ENCODE peak calls at places on chromosome 1, in six cellular contexts. One of them, this sample, is unnamed.

GRCh38 chr1:112618114-112618720 is 724 bp downstream of the ST7L start:
- DNase-seq in ovary: no peak
- DNase-seq in WTC11: no peak
- DNase-seq in suprapubic skin: no peak
- DNase-seq in epithelial cell of proximal tubule: no peak
- DNase-seq in ascending aorta: no peak
- DNase-seq in this sample: no peak

GRCh38 chr1:196910208-196910607 is 22.4 kb downstream of the CFHR4 start:
- DNase-seq in epithelial cell of proximal tubule: no peak
- DNase-seq in suprapubic skin: no peak
- DNase-seq in ovary: no peak
- DNase-seq in WTC11: no peak
- DNase-seq in ascending aorta: no peak
- DNase-seq in this sample: no peak

GRCh38 chr1:191176131-191176530 is 698.5 kb upstream of the BRINP3 start:
- DNase-seq in WTC11: no peak
- DNase-seq in ovary: no peak
- DNase-seq in suprapubic skin: no peak
- DNase-seq in epithelial cell of proximal tubule: no peak
- DNase-seq in ascending aorta: no peak
- DNase-seq in this sample: no peak

GRCh38 chr1:213281610-213282316 is 230.7 kb downstream of the RPS6KC1 start:
- DNase-seq in ascending aorta: no peak
- DNase-seq in suprapubic skin: no peak
- DNase-seq in ovary: no peak
- DNase-seq in epithelial cell of proximal tubule: no peak
- DNase-seq in WTC11: peak
- DNase-seq in this sample: no peak

GRCh38 chr1:240027059-240027462 is 64.6 kb upstream of the FMN2 start:
- DNase-seq in epithelial cell of proximal tubule: no peak
- DNase-seq in WTC11: peak
- DNase-seq in ascending aorta: no peak
- DNase-seq in suprapubic skin: no peak
- DNase-seq in ovary: peak
- DNase-seq in this sample: no peak

GRCh38 chr1:111503585-111504060 is at the start of the genes ADORA3 and TMIGD3:
- DNase-seq in ascending aorta: no peak
- DNase-seq in suprapubic skin: no peak
- DNase-seq in epithelial cell of proximal tubule: no peak
- DNase-seq in ovary: no peak
- DNase-seq in WTC11: no peak
- DNase-seq in this sample: no peak

GRCh38 chr1:226882631-226883409 is 12.4 kb downstream of the PSEN2 start:
- DNase-seq in suprapubic skin: no peak
- DNase-seq in ascending aorta: no peak
- DNase-seq in ovary: no peak
- DNase-seq in epithelial cell of proximal tubule: peak
- DNase-seq in WTC11: no peak
- DNase-seq in this sample: peak

GRCh38 chr1:47809301-47810084 is 187.7 kb downstream of the TRABD2B start:
- DNase-seq in ovary: no peak
- DNase-seq in epithelial cell of proximal tubule: no peak
- DNase-seq in suprapubic skin: no peak
- DNase-seq in ascending aorta: no peak
- DNase-seq in WTC11: no peak
- DNase-seq in this sample: no peak

GRCh38 chr1:167708940-167709389 is 12.8 kb upstream of the MPZL1 start:
- DNase-seq in ovary: no peak
- DNase-seq in suprapubic skin: no peak
- DNase-seq in epithelial cell of proximal tubule: no peak
- DNase-seq in ascending aorta: no peak
- DNase-seq in WTC11: no peak
- DNase-seq in this sample: no peak

GRCh38 chr1:186848509-186849130 is 19.9 kb downstream of the PLA2G4A start:
- DNase-seq in epithelial cell of proximal tubule: no peak
- DNase-seq in suprapubic skin: no peak
- DNase-seq in ascending aorta: no peak
- DNase-seq in WTC11: no peak
- DNase-seq in ovary: no peak
- DNase-seq in this sample: no peak

GRCh38 chr1:223642155-223642689 is 23.3 kb downstream of the CAPN8 start:
- DNase-seq in ascending aorta: no peak
- DNase-seq in WTC11: no peak
- DNase-seq in suprapubic skin: no peak
- DNase-seq in ovary: no peak
- DNase-seq in epithelial cell of proximal tubule: no peak
- DNase-seq in this sample: no peak

GRCh38 chr1:80892452-80892995 is 908.2 kb upstream of the ADGRL2 start:
- DNase-seq in ovary: no peak
- DNase-seq in ascending aorta: no peak
- DNase-seq in suprapubic skin: no peak
- DNase-seq in WTC11: no peak
- DNase-seq in epithelial cell of proximal tubule: no peak
- DNase-seq in this sample: no peak

GRCh38 chr1:24932284-24932683 is 2.2 kb upstream of the RUNX3 start:
- DNase-seq in epithelial cell of proximal tubule: no peak
- DNase-seq in ascending aorta: no peak
- DNase-seq in WTC11: peak
- DNase-seq in ovary: no peak
- DNase-seq in suprapubic skin: no peak
- DNase-seq in this sample: no peak

GRCh38 chr1:173328961-173329360 is 121.8 kb upstream of the TNFSF4 start:
- DNase-seq in suprapubic skin: no peak
- DNase-seq in epithelial cell of proximal tubule: no peak
- DNase-seq in ovary: no peak
- DNase-seq in WTC11: no peak
- DNase-seq in ascending aorta: no peak
- DNase-seq in this sample: no peak

DNA sequence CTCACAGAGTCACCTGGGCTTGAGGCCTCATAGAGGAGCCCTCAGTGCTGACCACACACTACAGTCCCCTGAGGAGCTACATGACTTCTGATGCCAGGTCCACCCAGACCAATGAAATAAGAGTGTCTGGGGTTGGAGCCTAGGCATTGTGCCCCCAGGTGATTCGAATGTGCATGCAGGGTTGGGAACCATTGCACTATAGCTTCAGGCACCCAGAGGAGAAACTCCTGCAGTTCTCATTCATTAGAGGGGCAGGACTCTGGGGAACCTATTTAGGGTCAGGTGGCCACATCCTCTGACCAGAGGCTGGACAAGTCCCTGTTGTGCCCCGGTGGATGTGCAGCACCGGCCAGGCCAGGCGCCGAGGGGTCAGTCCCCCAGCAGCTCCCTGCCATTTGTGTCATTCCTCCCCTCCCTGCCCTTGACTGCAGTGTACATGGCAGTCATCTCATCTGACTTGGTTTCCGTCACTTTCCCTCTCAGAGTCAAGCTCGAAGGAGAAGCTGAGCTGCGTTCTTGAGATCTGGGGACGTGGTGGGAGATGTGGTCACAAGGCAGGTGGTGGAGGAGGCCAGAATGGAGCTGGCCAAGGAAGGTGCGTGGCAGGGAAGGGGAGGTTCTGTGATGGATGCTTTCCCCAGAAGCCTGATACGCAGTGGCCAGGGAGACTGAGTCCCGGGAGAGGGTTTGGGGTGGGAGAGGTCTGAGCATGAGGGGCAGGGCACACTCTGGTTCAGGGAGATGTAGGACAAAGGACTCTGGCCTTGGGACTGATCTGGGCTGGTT is 6.4 kb downstream of the CLDN19 start:
- DNase-seq in epithelial cell of proximal tubule: no peak
- DNase-seq in WTC11: no peak
- DNase-seq in ascending aorta: no peak
- DNase-seq in suprapubic skin: no peak
- DNase-seq in ovary: no peak
- DNase-seq in this sample: no peak
- TF ChIP-seq CTCF in epithelial cell of proximal tubule: no peak
- TF ChIP-seq CTCF in WTC11: no peak
- TF ChIP-seq CTCF in ascending aorta: no peak
- TF ChIP-seq CTCF in suprapubic skin: no peak
- TF ChIP-seq CTCF in ovary: no peak
- TF ChIP-seq CTCF in this sample: no peak

GRCh38 chr1:169196566-169196965 is 90.1 kb downstream of the ATP1B1 start:
- DNase-seq in ascending aorta: no peak
- DNase-seq in epithelial cell of proximal tubule: no peak
- DNase-seq in ovary: no peak
- DNase-seq in WTC11: no peak
- DNase-seq in suprapubic skin: no peak
- DNase-seq in this sample: no peak

DNA sequence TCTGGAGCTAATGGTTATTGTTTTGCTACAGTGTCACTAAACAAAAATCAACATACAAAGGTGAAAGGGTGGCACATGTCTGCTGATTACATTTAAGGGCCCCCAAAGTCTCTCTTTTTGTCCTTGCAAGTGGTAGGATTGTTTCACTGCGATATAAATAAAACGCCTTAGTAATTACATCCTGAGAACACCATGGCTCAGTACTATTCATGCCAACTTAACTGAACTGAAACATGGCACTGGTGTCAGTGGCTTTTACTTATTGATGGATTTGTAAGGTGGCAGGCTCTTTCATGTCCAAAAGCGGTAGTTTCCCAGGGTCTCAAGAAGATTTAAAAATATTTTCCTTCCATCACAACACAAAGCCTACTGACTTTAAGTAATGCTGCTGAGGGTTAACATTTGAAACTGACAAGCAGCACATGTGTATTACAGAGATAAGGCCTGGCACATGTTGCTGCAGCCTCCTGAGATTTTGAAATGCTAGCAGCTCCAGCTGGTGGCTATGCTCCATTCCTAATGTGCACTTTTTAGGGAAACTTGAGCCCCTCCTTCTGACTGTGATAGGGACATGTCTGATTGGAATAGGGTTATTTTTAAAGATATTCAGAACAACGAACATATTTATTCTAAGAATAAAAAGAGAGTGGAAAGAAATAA is 86.8 kb downstream of the ATP1B1 start:
- DNase-seq in ovary: peak
- DNase-seq in ascending aorta: no peak
- DNase-seq in epithelial cell of proximal tubule: no peak
- DNase-seq in suprapubic skin: no peak
- DNase-seq in WTC11: no peak
- DNase-seq in this sample: no peak
- TF ChIP-seq CTCF in ovary: no peak
- TF ChIP-seq CTCF in ascending aorta: no peak
- TF ChIP-seq CTCF in epithelial cell of proximal tubule: no peak
- TF ChIP-seq CTCF in suprapubic skin: no peak
- TF ChIP-seq CTCF in WTC11: no peak
- TF ChIP-seq CTCF in this sample: no peak

GRCh38 chr1:17001760-17002523 is 9.8 kb downstream of the ATP13A2 start:
- DNase-seq in epithelial cell of proximal tubule: no peak
- DNase-seq in WTC11: no peak
- DNase-seq in ascending aorta: no peak
- DNase-seq in suprapubic skin: no peak
- DNase-seq in ovary: no peak
- DNase-seq in this sample: no peak

GRCh38 chr1:17002524-17002902 is 9.2 kb downstream of the ATP13A2 start:
- DNase-seq in ovary: no peak
- DNase-seq in epithelial cell of proximal tubule: no peak
- DNase-seq in ascending aorta: no peak
- DNase-seq in WTC11: no peak
- DNase-seq in suprapubic skin: no peak
- DNase-seq in this sample: no peak

GRCh38 chr1:17007121-17007520 is 4.6 kb downstream of the ATP13A2 start:
- DNase-seq in WTC11: peak
- DNase-seq in epithelial cell of proximal tubule: no peak
- DNase-seq in suprapubic skin: no peak
- DNase-seq in ascending aorta: no peak
- DNase-seq in ovary: no peak
- DNase-seq in this sample: no peak

GRCh38 chr1:17005365-17005740 is 6.4 kb downstream of the ATP13A2 start:
- DNase-seq in WTC11: no peak
- DNase-seq in ovary: no peak
- DNase-seq in epithelial cell of proximal tubule: no peak
- DNase-seq in suprapubic skin: no peak
- DNase-seq in ascending aorta: no peak
- DNase-seq in this sample: no peak

GRCh38 chr1:17004466-17005364 is 7.0 kb downstream of the ATP13A2 start:
- DNase-seq in WTC11: no peak
- DNase-seq in ascending aorta: no peak
- DNase-seq in ovary: no peak
- DNase-seq in suprapubic skin: no peak
- DNase-seq in epithelial cell of proximal tubule: no peak
- DNase-seq in this sample: no peak
- TF ChIP-seq CTCF in WTC11: no peak
- TF ChIP-seq CTCF in ascending aorta: no peak
- TF ChIP-seq CTCF in ovary: no peak
- TF ChIP-seq CTCF in suprapubic skin: no peak
- TF ChIP-seq CTCF in epithelial cell of proximal tubule: peak
- TF ChIP-seq CTCF in this sample: no peak

GRCh38 chr1:58781541-58782307 is 2.1 kb downstream of the JUN start:
- DNase-seq in epithelial cell of proximal tubule: no peak
- DNase-seq in WTC11: peak
- DNase-seq in ovary: peak
- DNase-seq in ascending aorta: peak
- DNase-seq in suprapubic skin: peak
- DNase-seq in this sample: no peak

GRCh38 chr1:58784758-58785423 is 1.0 kb upstream of the JUN start:
- DNase-seq in suprapubic skin: peak
- DNase-seq in ovary: peak
- DNase-seq in epithelial cell of proximal tubule: peak
- DNase-seq in WTC11: peak
- DNase-seq in ascending aorta: peak
- DNase-seq in this sample: no peak

GRCh38 chr1:58782308-58783089 is 1.3 kb downstream of the JUN start:
- DNase-seq in WTC11: peak
- DNase-seq in ascending aorta: peak
- DNase-seq in suprapubic skin: peak
- DNase-seq in epithelial cell of proximal tubule: no peak
- DNase-seq in ovary: peak
- DNase-seq in this sample: no peak

GRCh38 chr1:58783993-58784757 is at the start of gene JUN:
- DNase-seq in ovary: peak
- DNase-seq in suprapubic skin: peak
- DNase-seq in ascending aorta: peak
- DNase-seq in epithelial cell of proximal tubule: peak
- DNase-seq in WTC11: peak
- DNase-seq in this sample: peak

DNA sequence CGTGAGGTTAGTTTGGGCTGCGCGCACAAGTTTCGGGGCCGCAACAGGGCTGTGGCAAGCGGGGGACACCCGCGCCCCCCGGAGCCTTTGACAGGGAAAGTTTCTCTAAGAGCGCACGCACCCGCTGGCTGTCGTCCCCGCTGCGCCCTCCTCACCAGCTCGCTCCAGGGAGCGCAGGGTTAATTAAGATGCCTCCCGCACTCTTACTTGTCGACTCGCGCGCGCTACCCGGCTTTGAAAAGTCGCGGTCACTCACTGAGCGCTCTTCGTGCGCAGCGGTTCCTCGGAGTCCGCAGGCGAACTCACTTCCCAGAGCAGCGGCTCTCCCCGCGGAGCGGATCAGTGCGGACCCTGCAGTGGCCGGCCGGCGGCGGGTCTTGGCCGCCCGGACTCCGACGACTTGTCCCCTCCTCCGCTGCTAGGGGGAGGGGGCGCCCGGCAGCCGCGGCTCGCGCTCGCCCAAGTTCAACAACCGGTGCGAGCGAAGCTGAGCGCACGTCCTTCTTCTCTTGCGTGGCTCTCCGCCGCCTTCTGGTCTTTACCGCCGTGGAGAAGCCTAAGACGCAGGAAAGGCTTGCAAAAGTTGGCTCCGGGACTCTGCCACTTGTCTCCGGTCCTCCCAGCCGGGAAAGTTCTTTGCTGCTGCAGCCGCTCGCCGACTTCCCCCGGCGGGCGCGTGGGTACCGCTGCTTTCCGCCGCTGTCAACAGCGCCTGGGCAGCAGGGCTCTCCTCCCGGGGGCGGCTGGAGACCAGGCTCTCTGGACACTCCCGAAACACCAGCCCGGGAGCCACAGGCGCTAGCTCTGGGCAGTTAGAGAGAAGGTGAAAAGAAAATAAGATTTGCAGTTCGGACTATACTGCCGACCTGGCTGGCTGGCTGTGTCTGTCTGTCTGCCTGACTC is 506 bp downstream of the JUN start:
- DNase-seq in ovary: peak
- DNase-seq in WTC11: peak
- DNase-seq in epithelial cell of proximal tubule: no peak
- DNase-seq in ascending aorta: peak
- DNase-seq in suprapubic skin: peak
- DNase-seq in this sample: no peak
- TF ChIP-seq CTCF in ovary: no peak
- TF ChIP-seq CTCF in WTC11: no peak
- TF ChIP-seq CTCF in epithelial cell of proximal tubule: no peak
- TF ChIP-seq CTCF in ascending aorta: no peak
- TF ChIP-seq CTCF in suprapubic skin: no peak
- TF ChIP-seq CTCF in this sample: no peak

This sample was measured in GM12864.